ENCODE peak calls at places on chromosome 7, in eight cellular contexts. One of them, this sample, is unnamed.

GRCh38 chr7:51591223-51591622 is 274.6 kb upstream of the COBL start:
- DNase-seq in spleen: no peak
- DNase-seq in pancreas: no peak
- DNase-seq in dorsolateral prefrontal cortex: no peak
- DNase-seq in CD8-positive, alpha-beta T cell: no peak
- DNase-seq in sigmoid colon: no peak
- DNase-seq in vagina: no peak
- DNase-seq in heart right ventricle: no peak
- DNase-seq in this sample: no peak

GRCh38 chr7:149719050-149719899 is 54.1 kb downstream of the ZNF467 start:
- DNase-seq in spleen: peak; percentile 76
- DNase-seq in pancreas: no peak
- DNase-seq in dorsolateral prefrontal cortex: no peak
- DNase-seq in CD8-positive, alpha-beta T cell: no peak
- DNase-seq in sigmoid colon: peak; percentile 57
- DNase-seq in vagina: no peak
- DNase-seq in heart right ventricle: no peak
- DNase-seq in this sample: peak; percentile 75

GRCh38 chr7:123480107-123480506 is 54.3 kb downstream of the IQUB start:
- DNase-seq in spleen: no peak
- DNase-seq in pancreas: no peak
- DNase-seq in dorsolateral prefrontal cortex: no peak
- DNase-seq in CD8-positive, alpha-beta T cell: no peak
- DNase-seq in sigmoid colon: no peak
- DNase-seq in vagina: no peak
- DNase-seq in heart right ventricle: no peak
- DNase-seq in this sample: no peak

GRCh38 chr7:69817096-69817495 is 218.8 kb downstream of the AUTS2 start:
- DNase-seq in spleen: no peak
- DNase-seq in pancreas: no peak
- DNase-seq in dorsolateral prefrontal cortex: no peak
- DNase-seq in CD8-positive, alpha-beta T cell: no peak
- DNase-seq in sigmoid colon: no peak
- DNase-seq in vagina: no peak
- DNase-seq in heart right ventricle: no peak
- DNase-seq in this sample: peak; percentile 62

GRCh38 chr7:121576148-121576921 is 180.2 kb upstream of the FAM3C start:
- DNase-seq in spleen: no peak
- DNase-seq in pancreas: no peak
- DNase-seq in dorsolateral prefrontal cortex: no peak
- DNase-seq in CD8-positive, alpha-beta T cell: no peak
- DNase-seq in sigmoid colon: no peak
- DNase-seq in vagina: no peak
- DNase-seq in heart right ventricle: no peak
- DNase-seq in this sample: no peak

GRCh38 chr7:120444650-120445049 is 171.7 kb downstream of the KCND2 start:
- DNase-seq in spleen: no peak
- DNase-seq in pancreas: no peak
- DNase-seq in dorsolateral prefrontal cortex: no peak
- DNase-seq in CD8-positive, alpha-beta T cell: no peak
- DNase-seq in sigmoid colon: no peak
- DNase-seq in vagina: no peak
- DNase-seq in heart right ventricle: no peak
- DNase-seq in this sample: no peak

GRCh38 chr7:22109761-22110160 is 164.1 kb upstream of the CDCA7L start:
- DNase-seq in spleen: no peak
- DNase-seq in pancreas: no peak
- DNase-seq in dorsolateral prefrontal cortex: peak; percentile 80
- DNase-seq in CD8-positive, alpha-beta T cell: no peak
- DNase-seq in sigmoid colon: no peak
- DNase-seq in vagina: no peak
- DNase-seq in heart right ventricle: no peak
- DNase-seq in this sample: peak; percentile 72

GRCh38 chr7:36273836-36274235 is 115.8 kb upstream of the ANLN start:
- DNase-seq in spleen: no peak
- DNase-seq in pancreas: no peak
- DNase-seq in dorsolateral prefrontal cortex: no peak
- DNase-seq in CD8-positive, alpha-beta T cell: no peak
- DNase-seq in sigmoid colon: peak; percentile 33
- DNase-seq in vagina: peak; percentile 80
- DNase-seq in heart right ventricle: no peak
- DNase-seq in this sample: no peak

GRCh38 chr7:46707973-46708372 is 786.9 kb upstream of the IGFBP3 start:
- DNase-seq in spleen: no peak
- DNase-seq in pancreas: no peak
- DNase-seq in dorsolateral prefrontal cortex: no peak
- DNase-seq in CD8-positive, alpha-beta T cell: no peak
- DNase-seq in sigmoid colon: no peak
- DNase-seq in vagina: no peak
- DNase-seq in heart right ventricle: no peak
- DNase-seq in this sample: no peak

GRCh38 chr7:2151801-2152612 is 80.7 kb downstream of the MAD1L1 start:
- DNase-seq in spleen: peak; percentile 59
- DNase-seq in pancreas: peak; percentile 33
- DNase-seq in dorsolateral prefrontal cortex: no peak
- DNase-seq in CD8-positive, alpha-beta T cell: no peak
- DNase-seq in sigmoid colon: no peak
- DNase-seq in vagina: no peak
- DNase-seq in heart right ventricle: no peak
- DNase-seq in this sample: no peak

GRCh38 chr7:47601119-47601880 is 19.4 kb upstream of the TNS3 start:
- DNase-seq in spleen: no peak
- DNase-seq in pancreas: no peak
- DNase-seq in dorsolateral prefrontal cortex: no peak
- DNase-seq in CD8-positive, alpha-beta T cell: no peak
- DNase-seq in sigmoid colon: no peak
- DNase-seq in vagina: no peak
- DNase-seq in heart right ventricle: no peak
- DNase-seq in this sample: peak; percentile 86

GRCh38 chr7:129952164-129952652 is 552 bp downstream of the UBE2H start:
- DNase-seq in spleen: no peak
- DNase-seq in pancreas: peak; percentile 81
- DNase-seq in dorsolateral prefrontal cortex: peak; percentile 67
- DNase-seq in CD8-positive, alpha-beta T cell: no peak
- DNase-seq in sigmoid colon: peak; percentile 71
- DNase-seq in vagina: no peak
- DNase-seq in heart right ventricle: peak; percentile 38
- DNase-seq in this sample: peak; percentile 31

GRCh38 chr7:98116656-98117461 is 10.2 kb downstream of the LMTK2 start:
- DNase-seq in spleen: no peak
- DNase-seq in pancreas: no peak
- DNase-seq in dorsolateral prefrontal cortex: no peak
- DNase-seq in CD8-positive, alpha-beta T cell: no peak
- DNase-seq in sigmoid colon: no peak
- DNase-seq in vagina: no peak
- DNase-seq in heart right ventricle: no peak
- DNase-seq in this sample: peak; percentile 71

GRCh38 chr7:157568785-157569584 is 232.2 kb downstream of the DNAJB6 start:
- DNase-seq in spleen: peak; percentile 90
- DNase-seq in pancreas: peak; percentile 60
- DNase-seq in dorsolateral prefrontal cortex: peak; percentile 56
- DNase-seq in CD8-positive, alpha-beta T cell: peak; percentile 44
- DNase-seq in sigmoid colon: peak; percentile 77
- DNase-seq in vagina: no peak
- DNase-seq in heart right ventricle: peak; percentile 66
- DNase-seq in this sample: peak; percentile 57

GRCh38 chr7:35548291-35548690 is 146.6 kb downstream of the HERPUD2 start:
- DNase-seq in spleen: no peak
- DNase-seq in pancreas: no peak
- DNase-seq in dorsolateral prefrontal cortex: no peak
- DNase-seq in CD8-positive, alpha-beta T cell: no peak
- DNase-seq in sigmoid colon: no peak
- DNase-seq in vagina: peak; percentile 72
- DNase-seq in heart right ventricle: no peak
- DNase-seq in this sample: no peak

DNA sequence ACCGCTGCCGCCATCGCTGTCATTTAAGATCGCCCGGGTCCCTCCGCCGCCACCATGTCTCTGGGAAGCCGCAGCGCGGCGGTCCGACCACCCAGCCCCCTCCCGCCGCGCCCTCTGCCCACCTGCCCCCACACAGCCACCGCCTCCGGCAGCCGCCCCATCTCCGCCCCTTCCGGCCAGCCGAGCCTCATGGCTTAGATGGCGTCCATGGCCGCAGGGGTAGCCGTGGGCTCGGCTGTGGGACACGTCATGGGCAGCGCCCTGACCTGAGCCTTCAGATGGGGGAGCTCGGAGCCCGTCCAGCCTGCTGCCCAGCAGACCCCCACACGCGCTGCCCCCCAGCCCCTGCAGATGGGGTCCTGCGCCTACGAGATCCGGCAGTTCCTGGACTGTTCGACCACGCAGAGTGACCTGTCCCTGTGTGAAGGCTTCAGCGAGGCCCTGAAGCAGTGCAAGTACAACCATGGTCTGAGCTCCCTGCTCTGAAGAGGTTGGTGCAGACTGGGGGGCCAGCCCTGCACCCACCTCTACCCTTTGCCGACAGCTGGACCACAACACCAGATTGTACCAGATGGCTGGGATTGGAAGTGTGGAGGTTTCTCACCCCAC is 38.0 kb upstream of the TARP start:
- DNase-seq in spleen: peak; percentile 90
- DNase-seq in pancreas: peak; percentile 82
- DNase-seq in dorsolateral prefrontal cortex: peak; percentile 27
- DNase-seq in CD8-positive, alpha-beta T cell: no peak
- DNase-seq in sigmoid colon: no peak
- DNase-seq in vagina: no peak
- DNase-seq in heart right ventricle: no peak
- DNase-seq in this sample: no peak
- H3K4me3 ChIP-seq in spleen: peak overlapping the region; percentile 22
- H3K4me3 ChIP-seq in pancreas: peak overlapping the region; percentile 38
- H3K4me3 ChIP-seq in dorsolateral prefrontal cortex: peak overlapping the region; percentile 65
- H3K4me3 ChIP-seq in CD8-positive, alpha-beta T cell: no peak overlapping the region
- H3K4me3 ChIP-seq in sigmoid colon: peak overlapping the region; percentile 54
- H3K4me3 ChIP-seq in vagina: peak overlapping the region; percentile 43
- H3K4me3 ChIP-seq in heart right ventricle: peak overlapping the region; percentile 24
- H3K4me3 ChIP-seq in this sample: peak overlapping the region; percentile 52

DNA sequence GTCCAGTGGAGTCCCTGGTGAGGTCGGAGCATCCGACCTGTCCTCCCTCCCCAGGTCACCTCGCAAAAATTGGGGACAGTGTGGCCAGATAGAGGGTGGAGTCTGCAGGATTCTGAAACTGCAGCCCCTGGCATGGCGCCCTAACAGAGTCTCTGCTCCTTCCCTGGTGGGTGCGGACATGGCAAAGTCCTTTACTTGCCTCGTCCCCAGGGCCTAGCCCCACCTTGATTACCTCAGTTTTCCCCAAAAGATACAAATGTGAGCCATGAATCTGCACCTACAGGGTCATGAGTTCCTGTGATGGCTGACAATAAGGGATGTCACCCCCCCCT is 47.7 kb downstream of the NPVF start:
- DNase-seq in spleen: no peak
- DNase-seq in pancreas: no peak
- DNase-seq in dorsolateral prefrontal cortex: no peak
- DNase-seq in CD8-positive, alpha-beta T cell: no peak
- DNase-seq in sigmoid colon: no peak
- DNase-seq in vagina: no peak
- DNase-seq in heart right ventricle: no peak
- DNase-seq in this sample: no peak
- TF ChIP-seq CTCF in spleen: no peak
- TF ChIP-seq CTCF in pancreas: no peak
- TF ChIP-seq CTCF in dorsolateral prefrontal cortex: no peak
- TF ChIP-seq CTCF in CD8-positive, alpha-beta T cell: peak; percentile 27
- TF ChIP-seq CTCF in sigmoid colon: no peak
- TF ChIP-seq CTCF in vagina: no peak
- TF ChIP-seq CTCF in heart right ventricle: no peak
- TF ChIP-seq CTCF in this sample: no peak

GRCh38 chr7:152312316-152312715 is 123.5 kb downstream of the KMT2C start:
- DNase-seq in spleen: no peak
- DNase-seq in pancreas: no peak
- DNase-seq in dorsolateral prefrontal cortex: no peak
- DNase-seq in CD8-positive, alpha-beta T cell: no peak
- DNase-seq in sigmoid colon: no peak
- DNase-seq in vagina: no peak
- DNase-seq in heart right ventricle: no peak
- DNase-seq in this sample: peak; percentile 78

GRCh38 chr7:152313217-152313616 is 122.6 kb downstream of the KMT2C start:
- DNase-seq in spleen: no peak
- DNase-seq in pancreas: no peak
- DNase-seq in dorsolateral prefrontal cortex: no peak
- DNase-seq in CD8-positive, alpha-beta T cell: no peak
- DNase-seq in sigmoid colon: no peak
- DNase-seq in vagina: no peak
- DNase-seq in heart right ventricle: no peak
- DNase-seq in this sample: no peak

GRCh38 chr7:152315845-152316244 is 120.0 kb downstream of the KMT2C start:
- DNase-seq in spleen: no peak
- DNase-seq in pancreas: no peak
- DNase-seq in dorsolateral prefrontal cortex: no peak
- DNase-seq in CD8-positive, alpha-beta T cell: no peak
- DNase-seq in sigmoid colon: no peak
- DNase-seq in vagina: no peak
- DNase-seq in heart right ventricle: no peak
- DNase-seq in this sample: no peak

DNA sequence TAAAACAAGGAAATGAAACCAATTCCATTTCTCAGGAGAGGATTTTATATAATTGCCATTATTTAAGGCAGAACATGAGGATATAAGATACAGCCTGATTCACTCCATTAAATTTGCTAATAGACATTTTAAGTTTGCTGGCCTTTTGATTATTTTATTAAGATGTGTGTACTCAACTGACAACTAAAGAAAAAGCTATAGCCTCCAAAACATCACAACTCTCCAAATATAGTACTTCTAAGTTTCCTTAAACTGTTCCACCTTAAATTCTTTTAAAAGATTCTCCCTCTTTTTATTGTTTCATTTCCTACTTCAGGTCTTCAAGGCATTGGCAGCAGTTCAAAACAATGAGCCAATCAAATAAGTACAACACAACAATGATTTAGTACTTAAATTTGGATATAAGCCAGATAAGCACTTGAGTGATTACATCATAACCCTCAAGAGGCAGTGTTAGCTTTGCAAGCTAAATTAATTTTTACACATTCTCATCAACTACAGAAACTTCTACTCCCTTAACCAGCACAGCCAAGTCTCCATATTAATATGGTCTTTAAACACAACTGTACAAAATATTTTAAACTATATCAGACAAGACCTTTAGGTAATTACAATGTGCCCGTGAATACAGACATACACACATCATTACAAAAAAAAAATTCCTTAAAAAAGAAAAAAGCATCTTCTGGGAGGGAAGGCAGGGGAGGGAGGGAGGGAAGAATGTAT is 121.8 kb downstream of the KMT2C start:
- DNase-seq in spleen: no peak
- DNase-seq in pancreas: no peak
- DNase-seq in dorsolateral prefrontal cortex: no peak
- DNase-seq in CD8-positive, alpha-beta T cell: no peak
- DNase-seq in sigmoid colon: no peak
- DNase-seq in vagina: no peak
- DNase-seq in heart right ventricle: peak; percentile 62
- DNase-seq in this sample: peak; percentile 97
- H3K4me3 ChIP-seq in spleen: no peak overlapping the region
- H3K4me3 ChIP-seq in pancreas: no peak overlapping the region
- H3K4me3 ChIP-seq in dorsolateral prefrontal cortex: no peak overlapping the region
- H3K4me3 ChIP-seq in CD8-positive, alpha-beta T cell: no peak overlapping the region
- H3K4me3 ChIP-seq in sigmoid colon: no peak overlapping the region
- H3K4me3 ChIP-seq in vagina: no peak overlapping the region
- H3K4me3 ChIP-seq in heart right ventricle: no peak overlapping the region
- H3K4me3 ChIP-seq in this sample: no peak overlapping the region

DNA sequence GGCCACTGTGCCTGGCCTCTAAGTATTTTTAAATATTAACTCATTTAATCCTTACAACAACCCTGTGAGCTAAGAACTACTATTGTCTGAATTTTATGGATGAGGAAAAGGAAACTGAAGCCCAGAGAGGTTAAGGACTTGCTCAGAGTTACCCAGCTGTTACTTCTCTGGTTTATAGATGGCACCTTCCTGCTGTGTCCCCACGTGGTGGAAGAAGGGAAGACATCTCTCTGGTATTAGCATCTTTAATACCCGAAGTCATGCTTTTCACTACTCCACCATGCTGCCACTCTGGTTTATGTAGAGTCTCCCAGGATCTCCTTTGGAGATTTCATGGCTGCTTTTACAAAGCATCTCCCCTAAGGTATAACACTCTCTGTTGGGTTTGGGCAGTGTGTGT is 105.5 kb upstream of the MKLN1 start:
- DNase-seq in spleen: no peak
- DNase-seq in pancreas: no peak
- DNase-seq in dorsolateral prefrontal cortex: no peak
- DNase-seq in CD8-positive, alpha-beta T cell: no peak
- DNase-seq in sigmoid colon: no peak
- DNase-seq in vagina: no peak
- DNase-seq in heart right ventricle: no peak
- DNase-seq in this sample: no peak
- TF ChIP-seq CTCF in spleen: no peak
- TF ChIP-seq CTCF in pancreas: no peak
- TF ChIP-seq CTCF in dorsolateral prefrontal cortex: no peak
- TF ChIP-seq CTCF in CD8-positive, alpha-beta T cell: no peak
- TF ChIP-seq CTCF in sigmoid colon: no peak
- TF ChIP-seq CTCF in vagina: no peak
- TF ChIP-seq CTCF in heart right ventricle: no peak
- TF ChIP-seq CTCF in this sample: peak; percentile 21